ENCODE peak calls at places on chromosomes 2 and 18, in six cellular contexts. K, Y, C, T, I and N are unnamed samples.
A peak's percentile ranks its signal among the peaks of the same experiment; 100 is the strongest.

GRCh38 chr2:145688156-145688555 is 1168.2 kb upstream of the ZEB2 start:
- DNase-seq in K (no peak), Y (no peak), C (no peak), T (no peak), I (no peak), N (no peak)

GRCh38 chr2:32626591-32627221 is 1.1 kb upstream of the TTC27 start:
- DNase-seq in K (no peak), Y (no peak), C (no peak), T (peak; percentile 63), I (no peak), N (no peak)

GRCh38 chr2:235727186-235727585 is 233.3 kb downstream of the AGAP1 start:
- DNase-seq in K (no peak), Y (no peak), C (no peak), T (no peak), I (no peak), N (no peak)

GRCh38 chr2:46230115-46230571 is 67.1 kb upstream of the EPAS1 start:
- DNase-seq in K (no peak), Y (no peak), C (no peak), T (peak; percentile 80), I (no peak), N (no peak)

GRCh38 chr2:33521791-33522281 is 45.4 kb downstream of the RASGRP3 start:
- DNase-seq in K (no peak), Y (peak; percentile 68), C (no peak), T (no peak), I (no peak), N (no peak)

GRCh38 chr2:157932480-157933205 is 56.5 kb upstream of the ACVR1 start:
- DNase-seq in K (no peak), Y (no peak), C (no peak), T (peak; percentile 82), I (no peak), N (no peak)

GRCh38 chr2:105449083-105449482 is 50.2 kb upstream of the FHL2 start:
- DNase-seq in K (no peak), Y (no peak), C (no peak), T (no peak), I (no peak), N (no peak)

GRCh38 chr2:236768393-236769140 is 198.9 kb downstream of the ACKR3 start:
- DNase-seq in K (no peak), Y (peak; percentile 82), C (no peak), T (no peak), I (no peak), N (no peak)

GRCh38 chr2:233700028-233700635 is 7.4 kb downstream of the UGT1A6 start:
- DNase-seq in K (no peak), Y (peak; percentile 97), C (no peak), T (no peak), I (no peak), N (no peak)

GRCh38 chr2:100427627-100428258 is 10.3 kb upstream of the CHST10 start:
- DNase-seq in K (no peak), Y (peak; percentile 64), C (peak; percentile 57), T (peak; percentile 84), I (peak; percentile 42), N (peak; percentile 43)

GRCh38 chr18:48545690-48546365 is 7.0 kb downstream of the CTIF start:
- DNase-seq in K (no peak), Y (peak; percentile 73), C (no peak), T (peak; percentile 94), I (no peak), N (no peak)